ENCODE peak calls at places on chromosomes 3 and 15, in ten cellular contexts. E is NCI-H1092 treated with DMSO at 0.1 percent for 48 hours; U is NCI-H774; K is globus pallidus; G is NCI-H2171; Y is esophagus squamous epithelium; P is stimulated activated CD4-positive, alpha-beta T cell treated with anti-CD3 and anti-CD28 coated beads, Interleukin-15, amount 100 ng/mL, for 1 hour; O is NCI-H1105 treated with DMSO at 0.1 percent for 48 hours; F is NCI-H446 treated with DMSO at 0.1 percent for 48 hours; W is substantia nigra. D is an unnamed sample.

GRCh38 chr3:182597621-182598041 is 195.7 kb upstream of the ATP11B start:
- DNase-seq in F (no peak), Y (no peak), P (no peak), E (no peak), U (no peak), W (no peak), K (no peak), G (no peak), O (no peak), D (no peak)

GRCh38 chr15:41258706-41259471 is 27.8 kb downstream of the CHP1 start:
- DNase-seq in P (no peak), F (no peak), K (peak; percentile 16), U (no peak), G (no peak), O (no peak), E (no peak), W (no peak), Y (no peak), D (no peak)

GRCh38 chr15:68034719-68035293 is 19.3 kb upstream of the PIAS1 start:
- DNase-seq in Y (no peak), U (no peak), F (no peak), W (no peak), G (no peak), O (no peak), E (no peak), K (no peak), P (no peak), D (no peak)

GRCh38 chr15:71899665-71900064 is 89.3 kb downstream of the NR2E3 start:
- DNase-seq in O (peak; percentile 63), W (no peak), P (no peak), F (no peak), K (peak; percentile 45), U (no peak), Y (no peak), E (no peak), G (no peak), D (no peak)

GRCh38 chr3:140501054-140501769 is 176.7 kb upstream of the TRIM42 start:
- DNase-seq in P (no peak), W (no peak), G (no peak), Y (no peak), E (no peak), U (no peak), K (no peak), F (no peak), O (no peak), D (no peak)

GRCh38 chr3:34056951-34057390 is 258.5 kb downstream of the PDCD6IP start:
- DNase-seq in F (no peak), G (no peak), P (no peak), W (no peak), Y (no peak), K (no peak), O (no peak), E (no peak), U (no peak), D (no peak)

GRCh38 chr15:69293741-69294615 is 4.7 kb upstream of the PAQR5 start:
- DNase-seq in O (no peak), G (no peak), K (no peak), Y (no peak), P (no peak), U (no peak), F (no peak), E (no peak), W (no peak), D (no peak)

GRCh38 chr3:187518207-187518606 is 150.0 kb downstream of the RTP4 start:
- DNase-seq in W (no peak), P (no peak), Y (no peak), U (no peak), O (no peak), F (no peak), G (no peak), E (no peak), K (no peak), D (no peak)

GRCh38 chr15:85381850-85382751 is 1.7 kb downstream of the AKAP13 start:
- DNase-seq in G (no peak), E (no peak), K (no peak), U (no peak), W (no peak), Y (no peak), F (no peak), O (no peak), P (no peak), D (no peak)

GRCh38 chr3:127613406-127613805 is 15.2 kb downstream of the MCM2 start:
- DNase-seq in E (no peak), W (no peak), U (no peak), F (no peak), O (no peak), Y (no peak), P (no peak), G (no peak), K (no peak), D (no peak)

GRCh38 chr3:69531975-69532827 is 146.3 kb upstream of the FRMD4B start:
- DNase-seq in U (no peak), E (no peak), P (no peak), W (no peak), F (no peak), K (no peak), O (no peak), G (no peak), Y (no peak), D (no peak)

GRCh38 chr3:125186800-125187598 is 25.5 kb downstream of the SLC12A8 start:
- DNase-seq in E (no peak), Y (no peak), G (no peak), W (no peak), O (no peak), P (no peak), F (no peak), U (no peak), K (no peak), D (no peak)

GRCh38 chr3:124699033-124699432 is 31.2 kb upstream of the UMPS start:
- DNase-seq in W (no peak), Y (no peak), U (no peak), F (no peak), E (no peak), G (no peak), P (no peak), O (no peak), K (no peak), D (no peak)

GRCh38 chr3:94303897-94304296 is 241.0 kb downstream of the NSUN3 start:
- DNase-seq in O (no peak), F (peak; percentile 20), E (no peak), Y (no peak), G (no peak), U (no peak), P (no peak), K (no peak), W (no peak), D (no peak)

GRCh38 chr3:187694801-187695200 is 7.6 kb downstream of the RTP2 start:
- DNase-seq in P (no peak), Y (no peak), O (no peak), K (no peak), E (no peak), W (no peak), U (no peak), F (no peak), G (no peak), D (no peak)

GRCh38 chr15:69561071-69561784 is 108.6 kb downstream of the RPLP1 start:
- DNase-seq in O (peak; percentile 81), G (no peak), P (no peak), E (peak; percentile 98), W (no peak), K (no peak), U (peak; percentile 92), Y (no peak), F (no peak), D (peak; percentile 84)

GRCh38 chr3:13656584-13657301 is 107.8 kb downstream of the FBLN2 start:
- DNase-seq in U (no peak), P (no peak), E (no peak), O (no peak), Y (no peak), W (no peak), G (no peak), K (no peak), F (no peak), D (no peak)

GRCh38 chr3:63290686-63291085 is 12.6 kb downstream of the SYNPR start:
- DNase-seq in W (no peak), P (no peak), Y (no peak), E (no peak), G (no peak), F (no peak), U (no peak), O (no peak), K (no peak), D (no peak)

GRCh38 chr3:4670352-4670751 is 177.2 kb downstream of the ITPR1 start:
- DNase-seq in F (no peak), G (no peak), P (no peak), O (no peak), K (no peak), E (no peak), W (no peak), Y (no peak), U (no peak), D (no peak)

GRCh38 chr15:27639595-27639994 is 459.5 kb downstream of the OCA2 start:
- DNase-seq in O (no peak), W (no peak), P (no peak), K (no peak), Y (no peak), E (no peak), G (no peak), U (no peak), F (no peak), D (no peak)

GRCh38 chr3:108548304-108548703 is 37.9 kb upstream of the MYH15 start:
- DNase-seq in F (no peak), U (no peak), G (no peak), W (no peak), K (no peak), P (no peak), O (no peak), E (no peak), Y (no peak), D (no peak)

GRCh38 chr3:189954733-189955665 is 165.7 kb downstream of the P3H2 start:
- DNase-seq in G (no peak), U (no peak), K (no peak), O (no peak), W (no peak), Y (no peak), F (no peak), E (no peak), P (no peak), D (peak; percentile 30)

GRCh38 chr3:82274897-82275296 is 513.5 kb upstream of the GBE1 start:
- DNase-seq in Y (no peak), E (no peak), O (no peak), U (no peak), K (no peak), G (no peak), P (no peak), F (no peak), W (no peak), D (no peak)

GRCh38 chr15:33860749-33861148 is 107.5 kb upstream of the CHRM5 start:
- DNase-seq in P (no peak), W (no peak), O (no peak), F (no peak), U (no peak), Y (no peak), K (no peak), G (no peak), E (no peak), D (no peak)

GRCh38 chr3:131645638-131646037 is 142.9 kb upstream of the MRPL3 start:
- DNase-seq in Y (no peak), E (no peak), F (no peak), W (no peak), U (no peak), G (no peak), O (no peak), P (no peak), K (no peak), D (no peak)

GRCh38 chr3:134708671-134709070 is 57.8 kb upstream of the KY start:
- DNase-seq in O (no peak), E (no peak), P (no peak), W (no peak), F (no peak), U (no peak), Y (no peak), G (no peak), K (no peak), D (no peak)

GRCh38 chr3:17501745-17502144 is 240.7 kb downstream of the TBC1D5 start:
- DNase-seq in F (no peak), Y (no peak), O (no peak), K (no peak), E (no peak), P (no peak), W (no peak), G (no peak), U (no peak), D (no peak)

GRCh38 chr3:115784739-115785571 is 161.6 kb downstream of the GAP43 start:
- DNase-seq in W (no peak), U (peak; percentile 1), G (no peak), Y (no peak), K (peak; percentile 13), P (no peak), F (no peak), O (no peak), E (no peak), D (no peak)